ENCODE peak calls at places on chromosomes 12 and 14, in nine cellular contexts. D, W, M, K, F, G, O, T and A are unnamed samples.

GRCh38 chr12:127489055-127489454 is 777.9 kb upstream of the TMEM132C start:
- DNase-seq in D (no peak), W (no peak), M (no peak), K (no peak), F (no peak), G (no peak), O (peak; percentile 30), T (no peak), A (peak; percentile 18)

GRCh38 chr14:29654910-29655590 is 272.6 kb downstream of the PRKD1 start:
- DNase-seq in D (no peak), W (no peak), M (no peak), K (no peak), F (no peak), G (no peak), O (no peak), T (no peak), A (no peak)

GRCh38 chr12:179885-180284 is 34.1 kb downstream of the SLC6A12 start:
- DNase-seq in D (no peak), W (no peak), M (no peak), K (peak; percentile 14), F (no peak), G (no peak), O (no peak), T (no peak), A (no peak)

GRCh38 chr12:100643246-100643645 is 69.8 kb downstream of the GAS2L3 start:
- DNase-seq in D (no peak), W (no peak), M (no peak), K (no peak), F (no peak), G (no peak), O (no peak), T (no peak), A (no peak)

GRCh38 chr12:114166360-114166759 is 200.2 kb upstream of the RBM19 start:
- DNase-seq in D (peak; percentile 16), W (no peak), M (no peak), K (no peak), F (no peak), G (no peak), O (no peak), T (no peak), A (peak; percentile 33)

GRCh38 chr12:52149651-52150241 is 42.1 kb downstream of the KRT80 start:
- DNase-seq in D (no peak), W (no peak), M (no peak), K (peak; percentile 52), F (no peak), G (no peak), O (no peak), T (no peak), A (no peak)

GRCh38 chr12:109588461-109589239 is 15.1 kb downstream of the MVK start:
- DNase-seq in D (no peak), W (no peak), M (no peak), K (no peak), F (no peak), G (no peak), O (peak; percentile 22), T (no peak), A (no peak)

GRCh38 chr14:35766036-35766699 is 42.9 kb downstream of the RALGAPA1 start:
- DNase-seq in D (no peak), W (no peak), M (no peak), K (no peak), F (no peak), G (no peak), O (no peak), T (no peak), A (no peak)

GRCh38 chr14:51593397-51593796 is 58.3 kb upstream of the FRMD6 start:
- DNase-seq in D (peak; percentile 48), W (no peak), M (no peak), K (no peak), F (no peak), G (no peak), O (no peak), T (no peak), A (no peak)

GRCh38 chr12:124486346-124486963 is 81.0 kb downstream of the NCOR2 start:
- DNase-seq in D (no peak), W (no peak), M (no peak), K (peak; percentile 68), F (no peak), G (peak; percentile 16), O (no peak), T (no peak), A (no peak)

GRCh38 chr12:52867636-52868035 is 18.8 kb upstream of the KRT78 start:
- DNase-seq in D (peak; percentile 43), W (no peak), M (peak; percentile 36), K (peak; percentile 82), F (peak; percentile 74), G (peak; percentile 73), O (peak; percentile 74), T (no peak), A (no peak)

GRCh38 chr12:1931642-1932041 is 13.2 kb upstream of the CACNA2D4 start:
- DNase-seq in D (no peak), W (no peak), M (no peak), K (no peak), F (no peak), G (no peak), O (no peak), T (no peak), A (no peak)

GRCh38 chr12:112777387-112778025 is 14.0 kb upstream of the RPH3A start:
- DNase-seq in D (no peak), W (no peak), M (no peak), K (no peak), F (no peak), G (no peak), O (no peak), T (no peak), A (no peak)

DNA sequence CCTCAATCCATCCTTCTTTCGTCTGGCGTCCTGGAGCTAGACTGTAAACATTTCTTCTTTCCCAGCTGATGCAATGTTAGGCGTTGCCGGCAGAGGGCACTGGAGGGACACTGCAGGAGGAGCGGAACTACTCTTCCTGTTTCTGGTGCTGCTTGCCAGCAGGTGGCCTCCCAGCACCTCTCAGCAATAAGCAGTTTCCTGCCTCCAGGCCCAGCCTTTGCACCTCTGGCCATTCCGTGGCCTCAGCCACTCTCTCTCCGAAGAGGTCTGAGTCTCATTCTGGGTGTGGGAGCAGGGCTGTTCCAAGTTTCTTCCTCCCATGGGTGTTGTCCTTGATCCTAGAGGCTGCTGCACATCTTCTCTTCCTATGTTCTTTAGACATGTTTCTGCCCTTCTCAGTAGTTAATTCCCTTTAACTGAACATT is 7.5 kb upstream of the ASPG start:
- DNase-seq in D (peak; percentile 83), W (no peak), M (peak; percentile 79), K (peak; percentile 87), F (peak; percentile 85), G (peak; percentile 83), O (peak; percentile 92), T (no peak), A (peak; percentile 92)
- H3K4me3 ChIP-seq in D (no peak overlapping the region), W (no peak overlapping the region), M (no peak overlapping the region), K (no peak overlapping the region), F (no peak overlapping the region), G (no peak overlapping the region), O (no peak overlapping the region), T (no peak overlapping the region), A (no peak overlapping the region)

DNA sequence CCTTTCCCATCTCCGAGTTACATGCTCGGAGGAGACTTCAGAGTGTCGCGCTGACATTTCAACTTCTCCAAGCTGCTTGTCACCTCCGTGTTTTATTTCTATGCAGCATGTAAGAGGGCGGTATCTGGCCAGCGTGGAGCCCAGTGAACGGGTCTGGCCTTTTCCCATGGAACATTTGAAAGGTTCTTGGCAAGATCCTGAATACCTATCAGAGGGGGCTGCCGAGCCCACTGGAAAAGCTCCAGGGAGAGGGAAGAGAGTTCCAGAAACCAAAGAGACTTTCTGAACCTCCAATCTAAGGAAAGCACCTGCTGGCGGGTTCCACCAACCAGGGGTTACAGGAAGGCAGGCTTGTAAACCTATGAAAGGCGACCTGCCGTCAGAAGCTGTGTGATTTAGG is 62.3 kb upstream of the BCL11B start:
- DNase-seq in D (no peak), W (no peak), M (no peak), K (no peak), F (no peak), G (no peak), O (no peak), T (no peak), A (no peak)
- H3K27ac ChIP-seq in D (no peak overlapping the region), W (no peak overlapping the region), M (no peak overlapping the region), K (no peak overlapping the region), F (no peak overlapping the region), G (no peak overlapping the region), O (no peak overlapping the region), T (no peak overlapping the region), A (no peak overlapping the region)

DNA sequence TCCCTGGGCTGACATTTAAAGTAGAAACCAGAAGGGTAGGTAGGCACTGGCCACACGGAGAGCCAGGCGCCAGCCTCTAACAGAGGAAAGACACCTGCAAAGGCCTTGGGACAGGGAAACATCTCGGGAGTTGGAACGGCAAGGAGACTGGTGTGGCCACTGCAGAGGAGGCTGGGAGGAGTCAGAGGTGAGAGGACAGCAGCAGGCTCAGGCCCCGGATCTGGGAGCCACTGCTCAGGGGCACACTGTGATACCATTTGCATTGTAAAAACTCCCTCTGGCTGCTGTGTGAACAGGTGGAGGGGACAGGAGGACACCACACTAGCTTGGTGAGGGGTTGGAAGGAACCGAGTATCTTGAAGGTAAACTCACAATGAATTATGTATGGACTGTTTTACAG is 2.7 kb downstream of the ANHX start:
- DNase-seq in D (no peak), W (no peak), M (no peak), K (no peak), F (no peak), G (no peak), O (no peak), T (no peak), A (no peak)
- H3K4me3 ChIP-seq in D (no peak overlapping the region), W (no peak overlapping the region), M (no peak overlapping the region), K (no peak overlapping the region), F (no peak overlapping the region), G (no peak overlapping the region), O (no peak overlapping the region), T (no peak overlapping the region), A (no peak overlapping the region)

DNA sequence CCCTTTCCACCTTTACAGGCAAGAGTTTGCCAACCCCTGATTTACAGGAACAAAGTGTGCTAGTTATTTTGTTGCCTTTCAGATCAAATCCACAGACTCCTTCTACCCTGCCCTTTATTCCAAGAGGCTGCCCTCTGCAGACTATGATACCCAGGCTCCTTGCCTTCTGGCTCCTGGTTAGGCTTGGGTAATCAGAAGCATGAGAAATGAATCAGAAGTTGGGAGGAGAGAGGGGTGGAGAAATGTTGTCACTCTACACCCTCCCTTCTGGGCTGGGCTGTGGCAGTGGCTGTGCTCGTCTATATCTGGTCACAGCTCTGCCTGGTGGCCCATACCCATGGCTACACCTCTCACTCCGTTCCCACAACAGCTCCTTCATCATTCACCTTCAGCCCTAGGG is 204.6 kb upstream of the PLXNC1 start:
- DNase-seq in D (no peak), W (no peak), M (no peak), K (no peak), F (peak; percentile 70), G (no peak), O (no peak), T (no peak), A (no peak)
- H3K27ac ChIP-seq in D (no peak overlapping the region), W (no peak overlapping the region), M (no peak overlapping the region), K (no peak overlapping the region), F (no peak overlapping the region), G (no peak overlapping the region), O (no peak overlapping the region), T (no peak overlapping the region), A (no peak overlapping the region)